ENCODE peak calls at places on chromosomes 6 and 20, in four cellular contexts. D is breast epithelium, T is psoas muscle, F is PC-3. H is an unnamed sample.

GRCh38 chr6:15926256-15926655 is 202.6 kb upstream of the MYLIP start:
- DNase-seq in D (no peak), T (no peak), F (no peak), H (no peak)

GRCh38 chr6:133512410-133513016 is 271.4 kb downstream of the EYA4 start:
- DNase-seq in D (no peak), T (no peak), F (peak; percentile 70), H (peak; percentile 64)

GRCh38 chr20:23820493-23820892 is 6.0 kb downstream of the CST2 start:
- DNase-seq in D (no peak), T (no peak), F (peak; percentile 41), H (no peak)

GRCh38 chr6:147826698-147827097 is 318.2 kb downstream of the SAMD5 start:
- DNase-seq in D (no peak), T (no peak), F (no peak), H (no peak)

GRCh38 chr20:259991-260390 is 2.5 kb downstream of the DEFB132 start:
- DNase-seq in D (no peak), T (no peak), F (no peak), H (no peak)

GRCh38 chr20:53515749-53516148 is 77.9 kb downstream of the ZNF217 start:
- DNase-seq in D (no peak), T (no peak), F (no peak), H (no peak)

GRCh38 chr20:48898210-48898609 is 23.3 kb upstream of the ARFGEF2 start:
- DNase-seq in D (no peak), T (no peak), F (peak; percentile 86), H (no peak)

GRCh38 chr6:38997128-38997761 is 51.3 kb upstream of the GLP1R start:
- DNase-seq in D (no peak), T (no peak), F (peak; percentile 36), H (peak; percentile 39)

GRCh38 chr6:52285174-52286068 is 879 bp upstream of the MCM3 start:
- DNase-seq in D (no peak), T (no peak), F (peak; percentile 23), H (no peak)

GRCh38 chr6:39760246-39760952 is 31.8 kb upstream of the DAAM2 start:
- DNase-seq in D (no peak), T (no peak), F (no peak), H (no peak)

GRCh38 chr20:4519530-4519929 is 202.2 kb upstream of the PRND start:
- DNase-seq in D (no peak), T (no peak), F (peak; percentile 46), H (peak; percentile 2)

GRCh38 chr6:123913858-123914257 is 110.2 kb downstream of the NKAIN2 start:
- DNase-seq in D (no peak), T (no peak), F (no peak), H (no peak)

GRCh38 chr6:128516514-128516898 is 3.9 kb downstream of the PTPRK start:
- DNase-seq in D (no peak), T (no peak), F (peak; percentile 54), H (no peak)

GRCh38 chr6:120938876-120939231 is 395.4 kb downstream of the TBC1D32 start:
- DNase-seq in D (no peak), T (no peak), F (no peak), H (no peak)

GRCh38 chr6:49980898-49981297 is 11.5 kb upstream of the DEFB113 start:
- DNase-seq in D (no peak), T (no peak), F (no peak), H (no peak)

GRCh38 chr20:14093652-14094051 is 98.3 kb downstream of the MACROD2 start:
- DNase-seq in D (no peak), T (no peak), F (peak; percentile 35), H (no peak)

GRCh38 chr6:46130665-46131064 is 876 bp downstream of the ENPP4 start:
- DNase-seq in D (no peak), T (no peak), F (peak; percentile 10), H (no peak)

GRCh38 chr6:87473419-87473903 is 687 bp downstream of the SLC35A1 start:
- DNase-seq in D (no peak), T (no peak), F (peak; percentile 26), H (no peak)

GRCh38 chr6:32886674-32887383 is 32.8 kb downstream of the PSMB9 start:
- DNase-seq in D (no peak), T (no peak), F (peak; percentile 79), H (no peak)

GRCh38 chr6:123064038-123064437 is 68.0 kb downstream of the CLVS2 start:
- DNase-seq in D (no peak), T (no peak), F (no peak), H (no peak)

GRCh38 chr6:2734517-2735076 is 16.1 kb downstream of the MYLK4 start:
- DNase-seq in D (no peak), T (no peak), F (no peak), H (no peak)

GRCh38 chr20:60244373-60245146 is 286.3 kb downstream of the CDH26 start:
- DNase-seq in D (no peak), T (no peak), F (no peak), H (no peak)

GRCh38 chr20:3811421-3812258 is 8.7 kb upstream of the AP5S1 start:
- DNase-seq in D (peak; percentile 99), T (peak; percentile 99), F (peak; percentile 99), H (no peak)

GRCh38 chr6:36700071-36700811 is 2.6 kb downstream of the RAB44 start:
- DNase-seq in D (no peak), T (peak; percentile 6), F (no peak), H (no peak)

GRCh38 chr6:36699290-36699689 is 1.7 kb downstream of the RAB44 start:
- DNase-seq in D (no peak), T (peak; percentile 32), F (no peak), H (no peak)

GRCh38 chr6:36697481-36697903 is at the start of gene RAB44:
- DNase-seq in D (no peak), T (peak; percentile 45), F (no peak), H (no peak)

GRCh38 chr6:36698196-36698595 is 570 bp downstream of the RAB44 start:
- DNase-seq in D (no peak), T (no peak), F (no peak), H (no peak)

DNA sequence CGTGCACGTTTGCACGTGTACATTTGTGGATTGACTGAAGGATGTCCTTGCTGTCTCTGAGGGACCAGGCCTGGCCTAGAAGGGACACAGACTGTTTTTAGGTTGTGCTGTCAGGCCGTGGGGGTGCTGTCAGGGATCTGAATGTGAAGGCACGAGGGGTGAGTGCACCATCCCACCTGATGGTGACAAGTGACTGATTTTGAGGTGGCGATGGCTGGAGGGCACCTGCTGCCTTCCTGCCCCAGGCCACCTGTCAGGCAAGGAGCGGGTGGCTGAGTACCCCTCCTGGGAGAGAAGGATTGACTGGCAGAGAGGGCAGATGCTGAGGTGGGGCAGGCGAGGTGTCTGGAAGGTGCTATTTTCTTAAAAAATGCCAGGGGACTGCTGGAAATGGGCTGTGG is 1.2 kb downstream of the RAB44 start:
- DNase-seq in D (no peak), T (peak; percentile 18), F (no peak), H (no peak)
- H3K4me3 ChIP-seq in D (no peak overlapping the region), T (no peak overlapping the region), F (no peak overlapping the region), H (no peak overlapping the region)

GRCh38 chr6:75689576-75689975 is 59.5 kb upstream of the MYO6 start:
- DNase-seq in D (no peak), T (no peak), F (no peak), H (no peak)
- H3K4me3 ChIP-seq in D (no peak overlapping the region), T (no peak overlapping the region), F (no peak overlapping the region), H (no peak overlapping the region)

DNA sequence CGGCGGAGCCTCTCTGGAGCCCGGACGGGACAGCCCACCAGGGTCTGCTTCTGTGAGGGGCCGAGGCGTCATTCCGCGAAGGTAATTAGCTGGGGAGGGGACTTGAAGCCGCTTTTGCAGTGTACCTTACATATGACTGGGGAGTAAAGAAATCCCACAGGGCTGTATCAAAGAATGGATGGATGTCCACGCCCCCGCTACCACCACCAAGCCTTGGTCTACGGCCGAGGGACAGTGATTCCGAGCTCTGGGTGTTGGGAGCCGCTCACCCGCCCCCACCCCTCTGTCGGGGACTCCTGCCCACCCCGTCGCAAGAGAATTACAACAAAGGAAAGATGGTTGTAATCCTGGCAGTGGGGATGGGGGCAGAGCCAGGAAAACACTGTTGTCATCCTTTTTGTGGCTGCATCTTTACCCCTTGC is 767 bp upstream of the FBXO30 start:
- DNase-seq in D (no peak), T (no peak), F (no peak), H (no peak)
- H3K4me3 ChIP-seq in D (peak overlapping the region; percentile 81), T (peak overlapping the region; percentile 84), F (no peak overlapping the region), H (peak overlapping the region; percentile 83)

GRCh38 chr20:19945732-19946670 is 71.2 kb upstream of the NAA20 start:
- DNase-seq in D (no peak), T (no peak), F (no peak), H (no peak)
- H3K4me3 ChIP-seq in D (no peak overlapping the region), T (no peak overlapping the region), F (no peak overlapping the region), H (no peak overlapping the region)